ENCODE peak calls at places on chromosome 2, in nine cellular contexts. Z is Right ventricle myocardium inferior; A is activated CD4-positive, alpha-beta T cell treated with anti-CD3 and anti-CD28 coated beads, Interleukin-2, amount 10 ng/mL, durations not matched to agents 24 days and 14 days; E is COR-L47; P is AG04450; U is retina; D is sciatic nerve; K is upper lobe of left lung; N is astrocyte. C is an unnamed sample.

GRCh38 chr2:74555610-74556103 is 1.1 kb downstream of the DOK1 start:
- DNase-seq in K (peak), P (no peak), U (no peak), A (no peak), D (no peak), Z (peak), N (no peak), E (no peak), C (no peak)

GRCh38 chr2:43169987-43170732 is 56.2 kb downstream of the ZFP36L2 start:
- DNase-seq in A (peak), K (no peak), E (no peak), P (no peak), U (no peak), D (no peak), N (no peak), Z (no peak), C (no peak)

GRCh38 chr2:136384541-136385303 is 266.8 kb upstream of the CXCR4 start:
- DNase-seq in P (no peak), Z (no peak), A (peak), E (peak), K (no peak), N (peak), D (no peak), U (peak), C (peak)

GRCh38 chr2:227402959-227403358 is 15.2 kb upstream of the SCYGR1 start:
- DNase-seq in N (no peak), E (no peak), K (no peak), Z (no peak), A (no peak), U (no peak), D (no peak), P (no peak), C (no peak)

GRCh38 chr2:151114934-151115333 is 146.7 kb downstream of the RBM43 start:
- DNase-seq in A (no peak), U (no peak), Z (no peak), D (no peak), E (no peak), N (peak), K (no peak), P (no peak), C (peak)

GRCh38 chr2:38079111-38080052 is 3.4 kb upstream of the CYP1B1 start:
- DNase-seq in E (no peak), D (no peak), P (no peak), K (no peak), A (no peak), N (no peak), U (no peak), Z (no peak), C (no peak)

GRCh38 chr2:173966274-173967098 is 1.3 kb upstream of the SP3 start:
- DNase-seq in U (no peak), Z (no peak), E (no peak), D (no peak), N (no peak), A (no peak), K (no peak), P (no peak), C (no peak)

GRCh38 chr2:101125374-101125773 is 25.8 kb downstream of the TBC1D8 start:
- DNase-seq in K (no peak), P (no peak), A (no peak), Z (no peak), N (peak), U (no peak), D (no peak), E (no peak), C (peak)

GRCh38 chr2:25517701-25518100 is 155.7 kb downstream of the DTNB start:
- DNase-seq in P (no peak), U (no peak), D (no peak), E (no peak), K (no peak), N (no peak), A (no peak), Z (no peak), C (no peak)

GRCh38 chr2:170846318-170846717 is 29.6 kb downstream of the GAD1 start:
- DNase-seq in K (no peak), Z (no peak), N (no peak), E (no peak), U (no peak), A (no peak), P (no peak), D (no peak), C (no peak)

GRCh38 chr2:231162036-231162345 is 36.4 kb upstream of the ARMC9 start:
- DNase-seq in U (no peak), K (no peak), Z (no peak), N (peak), E (no peak), D (no peak), P (peak), A (peak), C (peak)

GRCh38 chr2:189178007-189178406 is 1.6 kb downstream of the COL5A2 start:
- DNase-seq in D (no peak), U (no peak), Z (no peak), K (no peak), N (no peak), P (no peak), A (no peak), E (no peak), C (peak)